ENCODE peak calls at places on chromosome X, in four cellular contexts. T, F, W and L are unnamed samples.

GRCh38 chrX:53073115-53073581 is 9.0 kb upstream of the TSPYL2 start:
- DNase-seq in T (no peak), F (peak), W (no peak), L (no peak)

GRCh38 chrX:10110984-10111363 is 45.8 kb upstream of the CLCN4 start:
- DNase-seq in T (no peak), F (no peak), W (no peak), L (no peak)

GRCh38 chrX:57647020-57647419 is 33.0 kb downstream of the NLRP2B start:
- DNase-seq in T (no peak), F (no peak), W (no peak), L (no peak)

GRCh38 chrX:49075347-49075746 is 1.5 kb upstream of the PRAF2 start:
- DNase-seq in T (no peak), F (no peak), W (no peak), L (no peak)

GRCh38 chrX:18286322-18286831 is 65.7 kb upstream of the BEND2 start:
- DNase-seq in T (no peak), F (no peak), W (no peak), L (no peak)

GRCh38 chrX:149903889-149904748 is 23.1 kb downstream of the MAGEA8 start:
- DNase-seq in T (no peak), F (no peak), W (no peak), L (no peak)

GRCh38 chrX:64186974-64187761 is 18.3 kb downstream of the AMER1 start:
- DNase-seq in T (no peak), F (no peak), W (no peak), L (no peak)

GRCh38 chrX:10676239-10676971 is 56.0 kb upstream of the MID1 start:
- DNase-seq in T (no peak), F (no peak), W (no peak), L (no peak)

GRCh38 chrX:70436380-70436779 is 8.3 kb upstream of the DLG3 start:
- DNase-seq in T (no peak), F (peak), W (no peak), L (no peak)

GRCh38 chrX:68999351-68999750 is 165.9 kb downstream of the PJA1 start:
- DNase-seq in T (no peak), F (no peak), W (peak), L (peak)

GRCh38 chrX:56793533-56794320 is 64.7 kb downstream of the NBDY start:
- DNase-seq in T (no peak), F (no peak), W (peak), L (no peak)

GRCh38 chrX:37383313-37383712 is 34.1 kb downstream of the PRRG1 start:
- DNase-seq in T (no peak), F (no peak), W (no peak), L (no peak)

GRCh38 chrX:154751669-154752271 is 893 bp upstream of the GAB3 start:
- DNase-seq in T (no peak), F (no peak), W (no peak), L (no peak)

GRCh38 chrX:12225073-12225472 is 86.8 kb downstream of the FRMPD4 start:
- DNase-seq in T (no peak), F (no peak), W (no peak), L (peak)

GRCh38 chrX:9865804-9866471 is 79.7 kb downstream of the SHROOM2 start:
- DNase-seq in T (no peak), F (no peak), W (no peak), L (peak)

GRCh38 chrX:41064028-41064427 is 21.2 kb upstream of the USP9X start:
- DNase-seq in T (no peak), F (no peak), W (no peak), L (peak)

GRCh38 chrX:147838465-147839131 is 73.1 kb upstream of the FMR1 start:
- DNase-seq in T (no peak), F (no peak), W (no peak), L (no peak)

GRCh38 chrX:109760241-109760921 is 27.3 kb upstream of the ACSL4 start:
- DNase-seq in T (no peak), F (no peak), W (no peak), L (peak)

GRCh38 chrX:45851434-45851991 is 650.8 kb upstream of the DIPK2B start:
- DNase-seq in T (no peak), F (peak), W (peak), L (peak)

GRCh38 chrX:16783452-16783851 is 2.8 kb upstream of the TXLNG start:
- DNase-seq in T (no peak), F (no peak), W (no peak), L (no peak)

GRCh38 chrX:71671043-71671829 is 3.9 kb downstream of the LOC101059915 start:
- DNase-seq in T (no peak), F (no peak), W (no peak), L (peak)

GRCh38 chrX:36431819-36432218 is 512.3 kb downstream of the CFAP47 start:
- DNase-seq in T (peak), F (no peak), W (no peak), L (peak)

GRCh38 chrX:46803140-46803539 is 33.7 kb upstream of the RP2 start:
- DNase-seq in T (no peak), F (no peak), W (no peak), L (peak)

GRCh38 chrX:123550829-123551228 is 182.0 kb downstream of the THOC2 start:
- DNase-seq in T (no peak), F (no peak), W (no peak), L (no peak)

GRCh38 chrX:149453911-149454820 is 50.9 kb downstream of the IDS start:
- DNase-seq in T (no peak), F (no peak), W (no peak), L (no peak)

GRCh38 chrX:20144491-20144890 is 2.9 kb upstream of the EIF1AX start:
- DNase-seq in T (no peak), F (no peak), W (no peak), L (peak)

GRCh38 chrX:49171752-49172279 is at the start of gene PLP2:
- DNase-seq in T (no peak), F (no peak), W (no peak), L (peak)

GRCh38 chrX:480861-481417 is 94.2 kb upstream of the PPP2R3B start:
- DNase-seq in T (no peak), F (no peak), W (no peak), L (no peak)

GRCh38 chrX:110180928-110181310 is 137.0 kb downstream of the AMMECR1 start:
- DNase-seq in T (peak), F (no peak), W (no peak), L (peak)

GRCh38 chrX:53093177-53093655 is 726 bp upstream of the KANTR start:
- DNase-seq in T (peak), F (peak), W (peak), L (peak)

GRCh38 chrX:69073721-69074120 is 91.5 kb downstream of the PJA1 start:
- DNase-seq in T (no peak), F (no peak), W (no peak), L (no peak)